ENCODE peak calls at places on chromosomes 13 and 19, in five cellular contexts. J is WTC11; O is fibroblast of lung; D is cerebellar nuclear complex; A is effector memory CD8-positive, alpha-beta T cell. W is an unnamed sample.

GRCh38 chr19:33214621-33215020 is 11.0 kb downstream of the SLC7A10 start:
- DNase-seq in O (peak), J (peak), A (no peak), D (no peak), W (peak)

GRCh38 chr13:39858794-39859193 is 203.3 kb downstream of the COG6 start:
- DNase-seq in O (no peak), J (no peak), A (no peak), D (no peak), W (no peak)

GRCh38 chr19:1045247-1045603 is 5.3 kb downstream of the ABCA7 start:
- DNase-seq in A (peak), J (peak), D (no peak), O (no peak), W (peak)

GRCh38 chr19:2949939-2950285 is 5.1 kb upstream of the ZNF77 start:
- DNase-seq in O (no peak), D (no peak), A (no peak), J (no peak), W (peak)

GRCh38 chr19:3323026-3323425 is 43.4 kb upstream of the NFIC start:
- DNase-seq in O (no peak), J (no peak), D (no peak), A (no peak), W (no peak)

GRCh38 chr19:55146078-55146647 is 2.8 kb downstream of the TNNT1 start:
- DNase-seq in D (no peak), A (no peak), O (no peak), J (peak), W (peak)

GRCh38 chr13:23688336-23688735 is 118.1 kb downstream of the TNFRSF19 start:
- DNase-seq in D (no peak), O (no peak), A (no peak), J (no peak), W (no peak)

GRCh38 chr13:111629933-111630332 is 309.5 kb downstream of the TEX29 start:
- DNase-seq in J (no peak), A (no peak), D (no peak), O (no peak), W (no peak)

GRCh38 chr19:15562861-15563260 is 52.2 kb upstream of the CYP4F8 start:
- DNase-seq in J (no peak), D (no peak), O (peak), A (no peak), W (no peak)

GRCh38 chr13:23600534-23600933 is 30.3 kb downstream of the TNFRSF19 start:
- DNase-seq in A (no peak), J (no peak), O (no peak), D (no peak), W (no peak)

GRCh38 chr13:99709134-99709533 is 207.9 kb downstream of the TM9SF2 start:
- DNase-seq in D (no peak), O (no peak), J (no peak), A (no peak), W (no peak)

GRCh38 chr13:59133903-59134302 is 1029.8 kb downstream of the DIAPH3 start:
- DNase-seq in J (no peak), O (no peak), A (no peak), D (no peak), W (no peak)

GRCh38 chr19:46297700-46298476 is 1.0 kb downstream of the HIF3A start:
- DNase-seq in J (peak), D (no peak), A (no peak), O (peak), W (peak)

GRCh38 chr13:46526763-46527162 is 26.2 kb upstream of the LRCH1 start:
- DNase-seq in D (no peak), J (no peak), A (no peak), O (no peak), W (no peak)

GRCh38 chr13:72383646-72384045 is 343.8 kb downstream of the MZT1 start:
- DNase-seq in J (no peak), D (no peak), A (no peak), O (no peak), W (no peak)

GRCh38 chr13:101258071-101258470 is 158.2 kb downstream of the NALCN start:
- DNase-seq in A (peak), O (peak), D (no peak), J (peak), W (peak)

GRCh38 chr19:32489971-32490370 is 84.4 kb downstream of the DPY19L3 start:
- DNase-seq in O (peak), A (no peak), D (no peak), J (no peak), W (no peak)

GRCh38 chr13:95524270-95524901 is 28.1 kb upstream of the CLDN10 start:
- DNase-seq in D (no peak), J (no peak), O (peak), A (no peak), W (no peak)

GRCh38 chr13:113647351-113648217 is 10.4 kb downstream of the ATP4B start:
- DNase-seq in J (peak), O (peak), A (no peak), D (peak), W (peak)

GRCh38 chr19:43820861-43821215 is 6.3 kb upstream of the ZNF283 start:
- DNase-seq in O (no peak), D (no peak), A (no peak), J (no peak), W (no peak)

GRCh38 chr13:48151343-48151742 is 56.4 kb upstream of the MED4 start:
- DNase-seq in A (no peak), O (no peak), J (no peak), D (no peak), W (no peak)

GRCh38 chr19:49854861-49855263 is 3.9 kb downstream of the PTOV1 start:
- DNase-seq in D (no peak), O (no peak), J (no peak), A (no peak), W (no peak)

GRCh38 chr19:36972594-36972993 is 56.5 kb downstream of the ZNF568 start:
- DNase-seq in A (no peak), O (no peak), J (peak), D (no peak), W (peak)

GRCh38 chr13:40922437-40923040 is 96.6 kb downstream of the ELF1 start:
- DNase-seq in O (no peak), A (no peak), D (no peak), J (peak), W (peak)

GRCh38 chr13:107678075-107678689 is 537.2 kb downstream of the LIG4 start:
- DNase-seq in O (peak), J (no peak), A (no peak), D (no peak), W (no peak)

GRCh38 chr13:52001120-52001731 is 10.0 kb downstream of the ATP7B start:
- DNase-seq in A (no peak), J (no peak), O (peak), D (no peak), W (no peak)

GRCh38 chr13:100382787-100383186 is 205.8 kb downstream of the GGACT start:
- DNase-seq in A (no peak), J (no peak), D (no peak), O (peak), W (peak)

GRCh38 chr13:95254341-95254740 is 46.9 kb downstream of the ABCC4 start:
- DNase-seq in A (no peak), D (no peak), O (no peak), J (no peak), W (no peak)

GRCh38 chr19:18999896-19000620 is 33.3 kb downstream of the SUGP2 start:
- DNase-seq in D (no peak), J (peak), A (no peak), O (no peak), W (peak)

GRCh38 chr19:22422220-22422619 is at the start of gene ZNF98:
- DNase-seq in J (no peak), O (peak), D (no peak), A (no peak), W (no peak)

GRCh38 chr19:13298565-13299481 is 148.6 kb downstream of the IER2 start:
- DNase-seq in J (peak), D (no peak), O (no peak), A (no peak), W (no peak)